ENCODE peak calls at places on chromosome 13, in five cellular contexts. G is stimulated activated naive CD8-positive, alpha-beta T cell treated with anti-CD3 and anti-CD28 coated beads, Interleukin-15, amount 100 ng/mL, for 72 hours; S is pancreas; T is DMS153; R is activated CD4-positive, alpha-beta T cell treated with anti-CD3 and anti-CD28 coated beads, Interleukin-2, amount 10 ng/mL, durations not matched to agents 7 days and 5 days. O is an unnamed sample.

GRCh38 chr13:27712421-27712820 is 79.9 kb upstream of the GSX1 start:
- DNase-seq in G (no peak), S (peak; percentile 32), T (peak; percentile 33), R (no peak), O (no peak)

GRCh38 chr13:74287672-74288169 is 153.5 kb upstream of the KLF12 start:
- DNase-seq in G (peak; percentile 60), S (peak; percentile 79), T (peak; percentile 81), R (peak; percentile 87), O (peak; percentile 63)

GRCh38 chr13:114049026-114049425 is 75.2 kb upstream of the C13orf46 start:
- DNase-seq in G (peak; percentile 27), S (no peak), T (no peak), R (peak; percentile 31), O (no peak)

GRCh38 chr13:39910041-39910440 is 254.6 kb downstream of the COG6 start:
- DNase-seq in G (no peak), S (no peak), T (no peak), R (no peak), O (no peak)

GRCh38 chr13:43529796-43530195 is 257.0 kb downstream of the ENOX1 start:
- DNase-seq in G (no peak), S (no peak), T (peak; percentile 20), R (no peak), O (no peak)

GRCh38 chr13:21012841-21013681 is 48.3 kb downstream of the LATS2 start:
- DNase-seq in G (no peak), S (no peak), T (no peak), R (no peak), O (no peak)

GRCh38 chr13:48232420-48233096 is 448 bp upstream of the ITM2B start:
- DNase-seq in G (peak; percentile 15), S (no peak), T (peak; percentile 35), R (no peak), O (no peak)

GRCh38 chr13:66530686-66531085 is 699.5 kb downstream of the PCDH9 start:
- DNase-seq in G (no peak), S (no peak), T (no peak), R (no peak), O (no peak)

GRCh38 chr13:106899444-106899843 is 331.5 kb upstream of the ARGLU1 start:
- DNase-seq in G (no peak), S (no peak), T (peak; percentile 14), R (no peak), O (no peak)

GRCh38 chr13:97114696-97115095 is 107.4 kb upstream of the MBNL2 start:
- DNase-seq in G (no peak), S (no peak), T (no peak), R (no peak), O (no peak)

GRCh38 chr13:38530492-38530891 is 156.4 kb upstream of the FREM2 start:
- DNase-seq in G (no peak), S (no peak), T (no peak), R (no peak), O (no peak)

GRCh38 chr13:109874444-109874920 is 88.1 kb upstream of the IRS2 start:
- DNase-seq in G (no peak), S (no peak), T (no peak), R (no peak), O (no peak)